ENCODE peak calls at places on chromosomes 6 and 20, in ten cellular contexts. R is HAP-1; N is DND-41; C is H7; F is CD8-positive, alpha-beta T cell; H is H9; Q is CD4-positive, CD25-positive, alpha-beta regulatory T cell; K is BE2C; X is spleen; B is SJSA1. U is an unnamed sample. For H3K27me3, the result is how much of the 10 kb centered on the place peaks cover.

GRCh38 chr20:51450984-51451383 is 91.5 kb downstream of the NFATC2 start:
- DNase-seq in R (no peak), N (no peak), C (no peak), F (no peak), H (no peak), Q (no peak), K (no peak), X (no peak), B (no peak), U (no peak)

GRCh38 chr20:45765980-45766379 is 25.7 kb downstream of the WFDC3 start:
- DNase-seq in R (no peak), N (no peak), C (no peak), F (no peak), H (peak), Q (no peak), K (no peak), X (no peak), B (no peak), U (no peak)

GRCh38 chr6:28264834-28265401 is 2.0 kb upstream of the ZSCAN26 start:
- DNase-seq in R (no peak), N (no peak), C (no peak), F (no peak), H (no peak), Q (no peak), K (no peak), X (no peak), B (no peak), U (no peak)

GRCh38 chr6:6975395-6976111 is 132.2 kb upstream of the RREB1 start:
- DNase-seq in R (no peak), N (no peak), C (no peak), F (no peak), H (no peak), Q (no peak), K (no peak), X (no peak), B (no peak), U (no peak)

GRCh38 chr20:47677314-47678129 is 107.8 kb downstream of the SULF2 start:
- DNase-seq in R (peak), N (peak), C (peak), F (peak), H (peak), Q (peak), K (peak), X (peak), B (peak), U (no peak)

GRCh38 chr20:17873410-17874270 is 95.0 kb downstream of the SNX5 start:
- DNase-seq in R (peak), N (no peak), C (peak), F (no peak), H (peak), Q (no peak), K (peak), X (peak), B (peak), U (no peak)

GRCh38 chr20:46644733-46645132 is 6.5 kb downstream of the SLC13A3 start:
- DNase-seq in R (no peak), N (no peak), C (no peak), F (no peak), H (no peak), Q (no peak), K (no peak), X (no peak), B (no peak), U (no peak)

GRCh38 chr6:19554356-19555225 is 282.6 kb upstream of the ID4 start:
- DNase-seq in R (no peak), N (no peak), C (no peak), F (no peak), H (no peak), Q (no peak), K (no peak), X (no peak), B (no peak), U (no peak)

GRCh38 chr6:8672882-8673281 is 237.5 kb upstream of the SLC35B3 start:
- DNase-seq in R (no peak), N (no peak), C (no peak), F (no peak), H (no peak), Q (no peak), K (no peak), X (no peak), B (no peak), U (no peak)

GRCh38 chr6:124962617-124963415 is 579 bp downstream of the RNF217 start:
- DNase-seq in R (peak), N (no peak), C (peak), F (no peak), H (peak), Q (no peak), K (peak), X (peak), B (peak), U (no peak)

GRCh38 chr6:126529605-126530004 is 189.7 kb downstream of the CENPW start:
- DNase-seq in R (no peak), N (no peak), C (no peak), F (no peak), H (no peak), Q (no peak), K (no peak), X (no peak), B (no peak), U (no peak)

GRCh38 chr20:20835897-20836296 is 123.5 kb upstream of the RALGAPA2 start:
- DNase-seq in R (no peak), N (no peak), C (no peak), F (no peak), H (no peak), Q (no peak), K (no peak), X (no peak), B (no peak), U (no peak)

GRCh38 chr20:2387180-2387577 is 6.5 kb downstream of the TGM6 start:
- DNase-seq in R (peak), N (peak), C (peak), F (no peak), H (peak), Q (peak), K (peak), X (no peak), B (peak), U (no peak)

GRCh38 chr6:8215631-8216030 is 113.3 kb upstream of the EEF1E1 start:
- DNase-seq in R (no peak), N (no peak), C (no peak), F (no peak), H (no peak), Q (no peak), K (no peak), X (no peak), B (no peak), U (no peak)

GRCh38 chr6:86331265-86331840 is 606.0 kb upstream of the HTR1E start:
- DNase-seq in R (no peak), N (no peak), C (no peak), F (no peak), H (no peak), Q (no peak), K (no peak), X (no peak), B (no peak), U (no peak)

GRCh38 chr6:144286503-144287393 is 1.6 kb downstream of the UTRN start:
- DNase-seq in R (peak), N (peak), C (peak), F (no peak), H (peak), Q (peak), K (no peak), X (peak), B (peak), U (no peak)

GRCh38 chr6:119834418-119834817 is 484.9 kb upstream of the MAN1A1 start:
- DNase-seq in R (no peak), N (no peak), C (no peak), F (no peak), H (no peak), Q (no peak), K (no peak), X (no peak), B (no peak), U (no peak)

GRCh38 chr20:56431451-56431850 is 19.4 kb downstream of the CASS4 start:
- DNase-seq in R (peak), N (no peak), C (no peak), F (no peak), H (no peak), Q (no peak), K (no peak), X (no peak), B (no peak), U (no peak)

GRCh38 chr20:20680991-20681508 is 31.4 kb downstream of the RALGAPA2 start:
- DNase-seq in R (no peak), N (no peak), C (no peak), F (no peak), H (no peak), Q (no peak), K (no peak), X (no peak), B (no peak), U (no peak)

GRCh38 chr20:48025661-48026060 is 240.4 kb upstream of the SULF2 start:
- DNase-seq in R (no peak), N (no peak), C (no peak), F (no peak), H (no peak), Q (no peak), K (no peak), X (no peak), B (peak), U (no peak)

GRCh38 chr6:41132254-41132653 is 21.9 kb downstream of the TREML1 start:
- DNase-seq in R (no peak), N (no peak), C (no peak), F (no peak), H (no peak), Q (no peak), K (no peak), X (no peak), B (no peak), U (no peak)

GRCh38 chr6:82525775-82526515 is 162.3 kb downstream of the TPBG start:
- DNase-seq in R (no peak), N (no peak), C (no peak), F (no peak), H (no peak), Q (no peak), K (no peak), X (no peak), B (no peak), U (no peak)

GRCh38 chr6:351867-352289 is 39.7 kb upstream of the IRF4 start:
- DNase-seq in R (no peak), N (no peak), C (no peak), F (no peak), H (no peak), Q (no peak), K (no peak), X (no peak), B (no peak), U (no peak)

GRCh38 chr6:149903938-149904611 is 6.2 kb upstream of the RAET1E start:
- DNase-seq in R (no peak), N (no peak), C (peak), F (no peak), H (peak), Q (no peak), K (no peak), X (peak), B (no peak), U (no peak)
- H3K27me3 ChIP-seq in R (under half), N (under half), C (under half), F (under half), H (under half), Q (under half), K (under half), X (under half), B (under half), U (under half)

DNA sequence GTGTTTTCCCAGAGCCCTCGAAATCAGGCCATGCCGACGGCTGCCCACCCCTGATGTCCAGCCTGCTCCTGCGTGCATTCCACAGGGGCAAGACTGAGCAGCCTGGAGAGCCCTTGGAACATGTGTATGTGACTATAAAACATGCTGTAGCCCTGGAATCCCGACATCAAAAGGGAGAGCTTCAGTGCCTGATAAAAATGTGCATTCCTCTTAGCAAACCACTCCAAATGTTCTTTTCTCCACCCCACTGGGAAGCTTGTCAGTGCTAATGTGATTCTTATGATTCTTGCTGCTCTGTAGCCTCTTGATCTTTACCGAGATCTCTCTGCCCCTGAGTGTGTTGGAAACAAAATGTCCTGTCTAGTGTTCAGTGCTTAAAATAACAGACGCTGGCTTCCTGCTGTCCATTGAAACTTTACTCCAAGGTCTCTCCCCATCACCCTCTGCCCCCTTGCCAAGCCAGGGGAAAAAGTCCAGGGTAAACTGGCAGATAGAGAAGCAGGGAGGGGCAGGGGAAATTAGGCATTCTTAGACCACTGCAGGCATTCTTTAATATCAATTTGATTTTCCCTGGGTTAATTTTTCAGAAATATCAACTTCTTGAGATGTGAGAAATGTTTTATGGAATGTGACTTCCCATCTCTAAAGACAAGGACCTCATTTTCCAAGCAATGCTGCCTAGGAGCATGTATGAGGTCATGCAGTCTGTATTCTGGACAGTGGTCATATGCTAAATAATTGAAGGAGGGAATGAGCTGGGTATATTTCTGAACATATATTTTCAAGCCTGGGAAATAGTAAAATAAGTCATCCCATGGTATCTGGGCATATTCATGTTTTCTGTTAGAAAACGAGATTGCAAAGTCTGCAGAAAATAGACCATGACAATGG is 73.8 kb upstream of the ISM1 start:
- DNase-seq in R (no peak), N (no peak), C (no peak), F (no peak), H (no peak), Q (no peak), K (no peak), X (no peak), B (no peak), U (no peak)
- H3K27me3 ChIP-seq in R (under half), N (under half), C (under half), F (under half), H (under half), Q (under half), K (under half), X (under half), B (under half), U (under half)

DNA sequence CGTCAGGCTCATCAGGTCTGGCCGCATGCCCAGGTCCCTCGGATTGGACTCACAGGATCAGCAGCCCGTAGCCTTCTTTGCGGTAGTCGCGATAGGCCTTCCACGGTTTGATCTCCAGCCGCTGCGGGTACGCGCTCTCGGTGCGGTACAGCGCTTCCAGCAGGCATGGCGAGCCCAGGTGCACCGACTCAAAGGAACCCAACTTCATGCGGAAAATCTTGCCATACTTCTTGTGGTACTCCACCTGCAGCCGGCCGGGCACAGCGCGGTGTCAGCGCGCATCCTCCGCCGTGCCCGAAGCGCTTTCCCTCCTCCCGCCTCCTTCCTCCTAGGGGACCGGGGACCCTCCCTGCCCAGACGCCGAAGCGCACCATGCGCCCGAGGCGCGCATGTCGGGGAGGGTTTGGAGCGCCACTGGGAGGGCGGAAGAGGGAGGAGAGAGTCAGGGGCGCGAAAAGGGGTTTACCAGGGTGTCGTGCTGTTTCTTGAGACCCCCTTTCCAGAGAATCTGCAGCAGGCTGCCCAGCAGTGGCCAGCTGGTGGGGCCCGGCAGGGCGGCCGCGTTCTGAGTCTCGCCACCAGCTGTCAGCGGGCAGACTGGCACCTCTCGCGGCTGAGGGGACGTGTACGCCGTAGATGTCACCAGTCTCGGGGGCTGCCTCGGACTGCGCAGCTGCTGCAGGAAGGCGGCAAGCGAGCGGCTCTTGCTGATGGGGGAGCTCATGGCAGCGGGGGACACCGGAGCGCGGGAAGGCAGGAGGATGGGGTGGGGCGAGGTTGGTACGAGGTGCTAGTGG is 732 bp downstream of the CYP24A1 start:
- DNase-seq in R (no peak), N (no peak), C (peak), F (no peak), H (peak), Q (no peak), K (no peak), X (no peak), B (no peak), U (no peak)
- H3K27me3 ChIP-seq in R (half or more), N (under half), C (half or more), F (under half), H (under half), Q (under half), K (half or more), X (under half), B (half or more), U (under half)

GRCh38 chr6:99619409-99619762 is 12.8 kb downstream of the PRDM13 start:
- DNase-seq in R (no peak), N (no peak), C (no peak), F (no peak), H (no peak), Q (no peak), K (no peak), X (no peak), B (no peak), U (no peak)
- H3K27me3 ChIP-seq in R (half or more), N (under half), C (half or more), F (under half), H (half or more), Q (half or more), K (half or more), X (under half), B (half or more), U (under half)

GRCh38 chr6:166877349-166877748 is 79.0 kb downstream of the RNASET2 start:
- DNase-seq in R (no peak), N (no peak), C (no peak), F (no peak), H (no peak), Q (no peak), K (no peak), X (no peak), B (no peak), U (no peak)
- H3K27me3 ChIP-seq in R (under half), N (under half), C (under half), F (under half), H (under half), Q (under half), K (under half), X (under half), B (under half), U (under half)

DNA sequence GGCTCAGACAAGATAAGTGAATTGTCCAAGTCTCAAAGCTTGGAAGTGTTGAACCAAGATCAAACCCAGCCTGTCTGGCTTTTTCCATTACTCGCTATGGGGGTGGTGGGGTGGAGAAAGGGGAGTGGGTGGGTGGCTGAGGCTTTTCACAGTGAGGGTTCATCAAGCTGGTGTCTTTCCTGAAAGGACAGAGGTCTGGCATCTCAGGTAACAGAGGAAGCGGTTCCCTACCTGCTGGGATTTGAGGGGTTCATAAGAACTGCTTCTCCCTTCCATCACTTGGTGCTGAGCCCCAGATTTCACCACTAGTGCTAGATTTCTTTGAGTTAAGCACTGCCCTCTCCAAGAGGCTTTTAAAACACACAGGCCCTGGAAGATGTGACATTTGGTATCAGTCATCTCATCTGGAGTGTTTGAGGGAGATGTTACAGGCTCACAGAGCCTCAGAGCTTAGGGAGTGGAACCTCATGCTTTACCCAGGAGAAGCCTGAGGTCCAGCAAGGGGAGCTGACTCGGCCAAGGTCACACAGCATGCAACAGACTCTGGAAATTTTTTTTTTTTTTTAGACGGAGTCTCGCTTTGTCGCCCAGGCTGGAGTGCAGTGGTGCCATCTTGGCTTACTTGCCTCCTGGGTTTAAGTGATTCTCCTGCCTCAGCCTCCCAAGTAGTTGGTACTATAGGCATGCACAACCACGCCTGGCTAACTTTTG is 6.0 kb upstream of the VEGFA start:
- DNase-seq in R (no peak), N (no peak), C (peak), F (no peak), H (no peak), Q (no peak), K (no peak), X (no peak), B (no peak), U (no peak)
- H3K27me3 ChIP-seq in R (under half), N (half or more), C (under half), F (under half), H (under half), Q (under half), K (under half), X (under half), B (under half), U (under half)

DNA sequence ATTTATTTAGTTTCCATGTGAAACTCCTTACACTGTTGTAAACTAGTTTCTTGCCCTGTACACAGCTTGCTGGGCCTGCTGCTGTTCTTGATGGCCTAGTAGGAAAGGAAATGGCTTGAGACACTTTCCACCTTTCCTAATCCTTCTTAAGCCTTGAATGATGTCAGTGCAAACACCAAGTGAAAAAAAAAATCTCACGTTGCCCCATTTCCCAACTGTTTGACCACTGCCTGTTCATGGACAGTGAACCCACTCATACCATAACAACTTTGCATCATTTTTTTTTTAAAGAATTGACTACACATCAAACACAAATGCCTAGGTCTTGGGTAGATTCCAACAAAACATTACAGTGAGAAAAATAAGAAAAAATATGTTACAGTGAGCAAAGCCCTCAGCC is 653.6 kb upstream of the FLRT3 start:
- DNase-seq in R (no peak), N (no peak), C (no peak), F (no peak), H (no peak), Q (no peak), K (no peak), X (no peak), B (no peak), U (no peak)
- H3K27me3 ChIP-seq in R (under half), N (under half), C (under half), F (under half), H (under half), Q (under half), K (under half), X (under half), B (under half), U (under half)